ENCODE peak calls at places on chromosomes 13 and 19, in seven cellular contexts. V is AG09309; H is CD4-positive, alpha-beta memory T cell; Q is cardiac fibroblast; D is CD8-positive, alpha-beta memory T cell; P is ovary; R is aorta. Z is an unnamed sample.

GRCh38 chr13:43132228-43132627 is 108.8 kb downstream of the DNAJC15 start:
- DNase-seq in H (no peak), V (no peak), P (no peak), Q (peak; percentile 51), R (no peak), D (no peak), Z (peak; percentile 39)

GRCh38 chr13:24148414-24149305 is 11.9 kb upstream of the SPATA13 start:
- DNase-seq in R (no peak), D (no peak), Q (peak; percentile 99), V (peak; percentile 85), H (no peak), P (no peak), Z (no peak)

GRCh38 chr19:2538096-2538757 is 62.3 kb downstream of the GADD45B start:
- DNase-seq in D (no peak), P (no peak), Q (no peak), V (no peak), R (peak; percentile 20), H (no peak), Z (no peak)

GRCh38 chr13:103862525-103862924 is 796.3 kb upstream of the SLC10A2 start:
- DNase-seq in R (no peak), V (no peak), H (no peak), P (no peak), Q (no peak), D (no peak), Z (no peak)

GRCh38 chr19:5572556-5573286 is 5.0 kb upstream of the TINCR start:
- DNase-seq in H (no peak), P (no peak), D (no peak), V (no peak), R (no peak), Q (no peak), Z (no peak)

GRCh38 chr19:34480971-34481821 is at the start of gene WTIP:
- DNase-seq in H (no peak), P (peak; percentile 92), Q (peak; percentile 82), D (no peak), V (peak; percentile 66), R (peak; percentile 88), Z (peak; percentile 89)

GRCh38 chr19:1122972-1123363 is 19.2 kb downstream of the GPX4 start:
- DNase-seq in H (no peak), Q (peak; percentile 83), D (no peak), R (peak; percentile 77), V (no peak), P (peak; percentile 73), Z (peak; percentile 92)

GRCh38 chr13:85631801-85632200 is 167.4 kb downstream of the SLITRK6 start:
- DNase-seq in D (no peak), P (no peak), R (no peak), V (no peak), Q (no peak), H (no peak), Z (no peak)

GRCh38 chr13:50990050-50990449 is 80.5 kb downstream of the RNASEH2B start:
- DNase-seq in Q (no peak), R (no peak), H (no peak), D (no peak), P (no peak), V (no peak), Z (no peak)

GRCh38 chr13:40402931-40403412 is 263.5 kb downstream of the FOXO1 start:
- DNase-seq in V (no peak), R (no peak), D (no peak), Q (peak; percentile 89), H (no peak), P (peak; percentile 57), Z (no peak)

GRCh38 chr19:24098359-24098758 is 11.4 kb downstream of the ZNF254 start:
- DNase-seq in V (no peak), D (no peak), P (no peak), R (no peak), Q (peak; percentile 30), H (no peak), Z (no peak)

GRCh38 chr19:50418186-50419021 is at the start of gene SPIB:
- DNase-seq in R (no peak), H (no peak), D (no peak), V (no peak), P (no peak), Q (no peak), Z (no peak)

GRCh38 chr13:20843177-20843576 is 59.4 kb downstream of the XPO4 start:
- DNase-seq in R (no peak), H (no peak), V (no peak), P (no peak), D (no peak), Q (peak; percentile 71), Z (peak; percentile 80)

DNA sequence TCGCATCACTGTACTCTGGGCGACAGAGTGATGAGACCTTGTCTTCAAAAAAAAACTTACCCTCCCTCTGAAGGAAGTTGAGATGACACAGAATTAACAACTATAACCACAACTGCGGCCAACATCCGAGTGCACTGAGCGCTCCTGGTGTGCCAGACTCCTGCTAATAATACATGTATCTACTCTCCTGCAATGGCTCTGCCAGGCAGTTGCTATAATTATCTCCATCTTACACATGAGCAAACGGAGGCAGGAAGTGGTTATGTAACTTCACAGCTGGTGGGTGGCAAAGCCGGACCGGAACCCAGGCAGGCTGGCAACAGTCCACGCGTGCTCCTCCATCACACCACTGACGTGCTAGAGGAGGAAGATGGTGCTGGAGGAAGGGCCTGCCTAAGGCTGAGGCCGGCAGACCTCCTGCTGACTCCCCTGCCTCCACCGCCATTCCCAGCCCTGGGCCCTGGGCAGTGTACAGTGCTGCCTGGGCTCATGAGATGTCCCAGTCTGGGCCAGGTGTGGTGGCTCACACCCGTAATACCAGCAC is 12.6 kb downstream of the XRCC1 start:
- DNase-seq in R (peak; percentile 95), H (peak; percentile 86), Q (peak; percentile 86), D (peak; percentile 91), P (peak; percentile 54), V (peak; percentile 92), Z (no peak)
- H3K4me3 ChIP-seq in R (no peak overlapping the region), H (peak overlapping the region; percentile 32), Q (no peak overlapping the region), D (peak overlapping the region; percentile 70), P (no peak overlapping the region), V (no peak overlapping the region), Z (no peak overlapping the region)

GRCh38 chr19:38665219-38665931 is 17.9 kb downstream of the ACTN4 start:
- DNase-seq in D (no peak), R (no peak), P (no peak), V (no peak), Q (no peak), H (no peak), Z (no peak)

GRCh38 chr19:38664503-38665211 is 17.2 kb downstream of the ACTN4 start:
- DNase-seq in D (no peak), P (no peak), H (no peak), R (no peak), V (no peak), Q (no peak), Z (no peak)

GRCh38 chr19:38666662-38667448 is 19.4 kb downstream of the ACTN4 start:
- DNase-seq in R (peak; percentile 76), D (peak; percentile 42), P (no peak), Q (peak; percentile 88), V (no peak), H (peak; percentile 33), Z (peak; percentile 64)

GRCh38 chr19:38667552-38668205 is 20.2 kb downstream of the ACTN4 start:
- DNase-seq in D (no peak), H (no peak), R (peak; percentile 3), Q (peak; percentile 72), V (no peak), P (no peak), Z (no peak)

GRCh38 chr19:38665950-38666661 is 18.7 kb downstream of the ACTN4 start:
- DNase-seq in R (peak; percentile 80), V (no peak), D (no peak), H (no peak), Q (peak; percentile 67), P (peak; percentile 77), Z (peak; percentile 64)
- H3K4me3 ChIP-seq in R (no peak overlapping the region), V (no peak overlapping the region), D (no peak overlapping the region), H (no peak overlapping the region), Q (no peak overlapping the region), P (no peak overlapping the region), Z (no peak overlapping the region)

GRCh38 chr19:42197375-42197817 is 20.1 kb downstream of the DEDD2 start:
- DNase-seq in H (no peak), R (peak; percentile 50), Q (no peak), D (no peak), V (no peak), P (no peak), Z (no peak)

GRCh38 chr19:42201489-42202289 is 15.8 kb downstream of the DEDD2 start:
- DNase-seq in V (no peak), P (no peak), R (peak; percentile 80), Q (no peak), H (peak; percentile 49), D (peak; percentile 65), Z (no peak)

GRCh38 chr19:42200116-42200740 is 17.2 kb downstream of the DEDD2 start:
- DNase-seq in P (no peak), V (no peak), R (peak; percentile 43), H (no peak), Q (no peak), D (peak; percentile 23), Z (no peak)

GRCh38 chr19:42198676-42199439 is 18.6 kb downstream of the DEDD2 start:
- DNase-seq in R (peak; percentile 58), H (peak; percentile 85), V (no peak), P (no peak), D (peak; percentile 88), Q (no peak), Z (no peak)

DNA sequence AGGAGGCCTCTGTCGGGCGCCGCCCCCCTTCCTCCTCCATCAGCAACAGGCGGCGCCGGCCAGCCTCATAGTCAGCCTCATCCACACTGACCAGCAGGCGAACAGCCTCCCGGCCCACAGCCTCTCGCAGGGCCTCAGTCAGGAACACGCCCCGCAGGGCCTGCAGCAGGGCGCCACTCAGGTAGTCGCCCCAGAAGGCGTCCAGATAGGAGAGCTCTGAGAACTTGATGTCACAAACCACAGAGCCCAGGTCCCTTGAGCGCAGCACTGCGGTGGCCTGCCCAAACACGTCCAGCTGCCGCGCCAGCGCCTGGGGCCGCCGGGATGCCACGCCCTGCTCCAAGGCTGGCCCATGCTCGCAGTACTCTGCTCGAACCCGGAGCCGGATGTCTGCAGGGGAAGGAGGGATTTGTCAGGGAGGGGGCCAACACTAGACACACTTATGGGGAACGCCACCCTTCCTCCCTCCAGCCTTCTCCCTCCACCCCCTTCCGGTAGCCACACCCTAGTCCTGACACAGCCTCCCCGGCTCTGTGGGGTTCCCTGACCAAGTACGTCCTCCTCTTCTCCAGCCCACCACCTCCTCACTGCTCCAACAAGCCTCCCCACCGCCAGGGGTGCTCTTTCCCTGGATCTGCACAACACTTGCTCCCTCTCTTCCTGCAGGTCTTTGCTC is 17.9 kb downstream of the DEDD2 start:
- DNase-seq in R (peak; percentile 73), V (no peak), Q (no peak), H (peak; percentile 62), D (peak; percentile 57), P (no peak), Z (no peak)
- H3K4me3 ChIP-seq in R (no peak overlapping the region), V (no peak overlapping the region), Q (no peak overlapping the region), H (peak overlapping the region; percentile 49), D (peak overlapping the region; percentile 61), P (no peak overlapping the region), Z (no peak overlapping the region)

GRCh38 chr13:83024226-83024625 is 858.0 kb downstream of the SLITRK1 start:
- DNase-seq in R (no peak), P (no peak), V (no peak), D (no peak), H (no peak), Q (no peak), Z (no peak)

GRCh38 chr13:83024955-83025594 is 857.2 kb downstream of the SLITRK1 start:
- DNase-seq in R (no peak), P (no peak), H (no peak), V (no peak), Q (no peak), D (no peak), Z (no peak)

DNA sequence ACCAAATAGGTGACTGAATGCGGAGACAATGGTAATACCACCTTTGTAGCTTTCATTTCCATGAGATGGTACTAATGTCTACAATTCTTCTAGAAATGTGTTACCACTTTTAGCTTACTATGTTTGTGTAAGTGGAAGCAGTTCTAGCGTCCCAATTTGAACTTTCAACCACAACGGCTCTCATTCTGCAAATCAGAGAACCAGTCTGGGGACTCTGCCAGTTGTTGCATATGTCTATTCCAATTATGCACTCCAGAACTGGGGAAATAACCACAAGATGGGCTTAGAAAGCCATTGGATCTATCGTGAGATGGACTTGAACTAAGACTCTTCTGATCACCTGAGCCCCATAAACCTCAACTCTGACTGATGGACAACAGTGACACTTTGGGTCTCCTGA is 862.3 kb downstream of the SLITRK1 start:
- DNase-seq in H (no peak), D (no peak), P (no peak), Q (no peak), R (no peak), V (no peak), Z (no peak)
- H3K4me3 ChIP-seq in H (no peak overlapping the region), D (no peak overlapping the region), P (no peak overlapping the region), Q (no peak overlapping the region), R (no peak overlapping the region), V (no peak overlapping the region), Z (no peak overlapping the region)

Z was measured in HAP-1.